ENCODE peak calls at places on chromosomes 11 and 22, in four cellular contexts. Y is upper lobe of right lung; J is brain pericyte; V is activated CD4-positive, alpha-beta T cell treated with anti-CD3 and anti-CD28 coated beads for 24 hours. H is an unnamed sample.

GRCh38 chr11:57214494-57214893 is 22.6 kb downstream of the APLNR start:
- DNase-seq in Y (no peak), J (no peak), V (no peak), H (no peak)

GRCh38 chr11:47336595-47336994 is 15.9 kb downstream of the MYBPC3 start:
- DNase-seq in Y (no peak), J (no peak), V (no peak), H (no peak)

GRCh38 chr11:47711225-47711624 is 3.9 kb downstream of the AGBL2 start:
- DNase-seq in Y (no peak), J (no peak), V (no peak), H (no peak)

GRCh38 chr11:116696381-116696941 is 76.3 kb downstream of the BUD13 start:
- DNase-seq in Y (no peak), J (no peak), V (no peak), H (no peak)

GRCh38 chr11:69360606-69361005 is 66.7 kb downstream of the MYEOV start:
- DNase-seq in Y (no peak), J (no peak), V (no peak), H (no peak)

GRCh38 chr11:79139900-79140299 is 300.9 kb downstream of the TENM4 start:
- DNase-seq in Y (no peak), J (no peak), V (no peak), H (no peak)

GRCh38 chr22:27785818-27786217 is 15.7 kb downstream of the MN1 start:
- DNase-seq in Y (peak), J (no peak), V (no peak), H (no peak)

GRCh38 chr11:96967616-96968015 is 577.8 kb downstream of the JRKL start:
- DNase-seq in Y (no peak), J (no peak), V (no peak), H (no peak)

GRCh38 chr11:31995525-31996123 is 95.2 kb upstream of the RCN1 start:
- DNase-seq in Y (no peak), J (no peak), V (no peak), H (no peak)

GRCh38 chr11:44300881-44301855 is 8.8 kb downstream of the ALX4 start:
- DNase-seq in Y (no peak), J (no peak), V (no peak), H (no peak)

GRCh38 chr22:27252282-27253049 is 549.1 kb downstream of the MN1 start:
- DNase-seq in Y (no peak), J (no peak), V (no peak), H (no peak)

GRCh38 chr11:129536338-129536737 is 160.7 kb downstream of the BARX2 start:
- DNase-seq in Y (no peak), J (no peak), V (no peak), H (no peak)

GRCh38 chr11:17629113-17629512 is 82.1 kb downstream of the OTOG start:
- DNase-seq in Y (no peak), J (no peak), V (no peak), H (no peak)

GRCh38 chr11:28038775-28039174 is 69.2 kb downstream of the KIF18A start:
- DNase-seq in Y (no peak), J (no peak), V (no peak), H (no peak)

GRCh38 chr11:26553182-26553581 is 18.9 kb downstream of the MUC15 start:
- DNase-seq in Y (no peak), J (no peak), V (no peak), H (no peak)

GRCh38 chr22:22479116-22479515 is 29.4 kb downstream of the ZNF280B start:
- DNase-seq in Y (no peak), J (no peak), V (no peak), H (no peak)

GRCh38 chr22:23282089-23282501 is 101.8 kb downstream of the BCR start:
- DNase-seq in Y (peak), J (peak), V (no peak), H (no peak)

GRCh38 chr11:27783701-27784355 is 83.6 kb upstream of the BDNF start:
- DNase-seq in Y (no peak), J (no peak), V (no peak), H (no peak)

GRCh38 chr11:76365038-76365679 is 15.8 kb downstream of the THAP12 start:
- DNase-seq in Y (no peak), J (no peak), V (no peak), H (no peak)

GRCh38 chr11:114440121-114440860 is 1.0 kb downstream of the REXO2 start:
- DNase-seq in Y (no peak), J (no peak), V (no peak), H (no peak)

GRCh38 chr11:20596629-20597129 is 2.7 kb upstream of the SLC6A5 start:
- DNase-seq in Y (no peak), J (no peak), V (no peak), H (no peak)

GRCh38 chr11:103257360-103257759 is 148.1 kb downstream of the DYNC2H1 start:
- DNase-seq in Y (no peak), J (no peak), V (no peak), H (no peak)

GRCh38 chr11:9838961-9839360 is 175.1 kb downstream of the SWAP70 start:
- DNase-seq in Y (no peak), J (no peak), V (no peak), H (no peak)

GRCh38 chr11:10666976-10667892 is 26.3 kb downstream of the IRAG1 start:
- DNase-seq in Y (no peak), J (no peak), V (no peak), H (no peak)

GRCh38 chr11:62130498-62131464 is 7.0 kb downstream of the INCENP start:
- DNase-seq in Y (no peak), J (no peak), V (no peak), H (no peak)

GRCh38 chr11:117685566-117685965 is 111.5 kb downstream of the DSCAML1 start:
- DNase-seq in Y (no peak), J (no peak), V (no peak), H (no peak)

GRCh38 chr11:121291896-121292502 is 572 bp upstream of the SC5D start:
- DNase-seq in Y (no peak), J (no peak), V (no peak), H (no peak)

GRCh38 chr11:10674991-10675440 is 18.5 kb downstream of the IRAG1 start:
- DNase-seq in Y (no peak), J (no peak), V (no peak), H (no peak)

GRCh38 chr11:2929880-2930704 is 872 bp upstream of the PHLDA2 start:
- DNase-seq in Y (peak), J (no peak), V (no peak), H (no peak)

GRCh38 chr22:32897400-32897799 is 95.9 kb downstream of the TIMP3 start:
- DNase-seq in Y (no peak), J (no peak), V (no peak), H (no peak)

GRCh38 chr11:18650353-18650752 is 16.2 kb upstream of the SPTY2D1 start:
- DNase-seq in Y (no peak), J (no peak), V (no peak), H (no peak)

GRCh38 chr11:132943737-132944556 is 588.4 kb downstream of the OPCML start:
- DNase-seq in Y (no peak), J (no peak), V (no peak), H (no peak)

GRCh38 chr11:119592642-119593041 is 136.4 kb downstream of the NECTIN1 start:
- DNase-seq in Y (no peak), J (no peak), V (no peak), H (no peak)

GRCh38 chr22:23909258-23909898 is 15.2 kb downstream of the MIF start:
- DNase-seq in Y (no peak), J (no peak), V (no peak), H (no peak)

GRCh38 chr11:65446446-65447277 is 24.1 kb downstream of the NEAT1 start:
- DNase-seq in Y (no peak), J (no peak), V (no peak), H (no peak)

GRCh38 chr11:20631525-20632168 is 32.2 kb downstream of the SLC6A5 start:
- DNase-seq in Y (no peak), J (no peak), V (no peak), H (no peak)

GRCh38 chr11:78798567-78799170 is 224.0 kb upstream of the NARS2 start:
- DNase-seq in Y (peak), J (no peak), V (no peak), H (peak)

GRCh38 chr11:134668796-134669195 is 256.8 kb upstream of the B3GAT1 start:
- DNase-seq in Y (no peak), J (no peak), V (no peak), H (no peak)

GRCh38 chr22:31836010-31836409 is 82.2 kb downstream of the DEPDC5 start:
- DNase-seq in Y (no peak), J (no peak), V (no peak), H (no peak)

GRCh38 chr11:14894657-14895598 is 2.9 kb upstream of the CYP2R1 start:
- DNase-seq in Y (peak), J (no peak), V (no peak), H (no peak)